ENCODE peak calls at places on chromosomes 13 and 19, in ten cellular contexts. B is heart right ventricle; X is activated T-cell treated with anti-CD3 and anti-CD28 coated beads for 24 hours; H is spleen; L is SHP77 treated with DMSO at 0.1 percent for 48 hours; Q is mucosa of gallbladder; W is WERI-Rb-1; P is hippocampal formation; A is activated naive CD4-positive, alpha-beta T cell; K is naive thymus-derived CD8-positive, alpha-beta T cell. V is an unnamed sample.

GRCh38 chr19:50328257-50329145 is 676 bp downstream of the KCNC3 start:
- DNase-seq in B (peak), X (no peak), H (peak), L (no peak), Q (no peak), W (no peak), P (no peak), A (no peak), K (no peak), V (no peak)

GRCh38 chr13:36357692-36358091 is 11.5 kb upstream of the SPART start:
- DNase-seq in B (no peak), X (no peak), H (no peak), L (no peak), Q (peak), W (no peak), P (no peak), A (no peak), K (no peak), V (no peak)

GRCh38 chr13:49336655-49337054 is 88.9 kb downstream of the CDADC1 start:
- DNase-seq in B (no peak), X (no peak), H (no peak), L (no peak), Q (no peak), W (no peak), P (no peak), A (no peak), K (no peak), V (no peak)

GRCh38 chr13:19681517-19681916 is 48.1 kb downstream of the MPHOSPH8 start:
- DNase-seq in B (no peak), X (no peak), H (no peak), L (no peak), Q (no peak), W (no peak), P (no peak), A (no peak), K (no peak), V (no peak)

GRCh38 chr13:48600374-48601364 is 53.1 kb upstream of the CYSLTR2 start:
- DNase-seq in B (no peak), X (no peak), H (no peak), L (no peak), Q (no peak), W (no peak), P (no peak), A (no peak), K (no peak), V (no peak)

GRCh38 chr19:30253581-30253996 is 118.6 kb upstream of the ZNF536 start:
- DNase-seq in B (no peak), X (no peak), H (no peak), L (no peak), Q (no peak), W (peak), P (no peak), A (no peak), K (no peak), V (peak)

GRCh38 chr13:45623516-45624090 is 8.1 kb upstream of the ERICH6B start:
- DNase-seq in B (no peak), X (no peak), H (no peak), L (no peak), Q (no peak), W (no peak), P (no peak), A (no peak), K (no peak), V (no peak)

GRCh38 chr19:12997225-12997966 is 2.1 kb downstream of the NFIX start:
- DNase-seq in B (no peak), X (no peak), H (peak), L (no peak), Q (no peak), W (no peak), P (no peak), A (no peak), K (no peak), V (no peak)

GRCh38 chr19:15595069-15595468 is 19.9 kb upstream of the CYP4F8 start:
- DNase-seq in B (no peak), X (no peak), H (no peak), L (no peak), Q (peak), W (no peak), P (no peak), A (no peak), K (no peak), V (no peak)

V was measured in nucleus accumbens.